ENCODE peak calls at places on chromosomes 16 and 17, in ten cellular contexts. M is neural progenitor cell, U is osteoblast, E is ascending aorta, B is sigmoid colon, C is left lung, S is left ventricle myocardium inferior, K is upper lobe of left lung, I is fibroblast of lung, W is cardiac muscle cell. Z is an unnamed sample.

GRCh38 chr17:19464033-19465026 is 53.3 kb downstream of the RNF112 start:
- DNase-seq in M (no peak), U (no peak), E (no peak), B (peak; percentile 83), C (no peak), S (no peak), K (no peak), I (peak; percentile 31), W (no peak), Z (no peak)

GRCh38 chr16:1572664-1573063 is 39.2 kb downstream of the TMEM204 start:
- DNase-seq in M (no peak), U (peak; percentile 67), E (no peak), B (no peak), C (no peak), S (no peak), K (no peak), I (no peak), W (no peak), Z (no peak)

GRCh38 chr17:82752371-82753200 is 721 bp downstream of the TBCD start:
- DNase-seq in M (peak; percentile 53), U (peak; percentile 95), E (no peak), B (peak; percentile 73), C (peak; percentile 85), S (no peak), K (peak; percentile 80), I (peak; percentile 18), W (peak; percentile 52), Z (no peak)

GRCh38 chr16:11475896-11476630 is 110.7 kb downstream of the LITAF start:
- DNase-seq in M (no peak), U (no peak), E (no peak), B (no peak), C (no peak), S (no peak), K (no peak), I (no peak), W (no peak), Z (no peak)

GRCh38 chr16:1575578-1575977 is 36.3 kb downstream of the IFT140 start:
- DNase-seq in M (no peak), U (peak; percentile 22), E (no peak), B (no peak), C (peak; percentile 5), S (no peak), K (no peak), I (no peak), W (no peak), Z (no peak)

GRCh38 chr16:1580256-1580655 is 31.6 kb downstream of the IFT140 start:
- DNase-seq in M (no peak), U (no peak), E (no peak), B (no peak), C (peak; percentile 10), S (no peak), K (no peak), I (no peak), W (no peak), Z (no peak)

GRCh38 chr16:16150117-16150877 is 73.0 kb downstream of the ABCC6 start:
- DNase-seq in M (no peak), U (peak; percentile 85), E (no peak), B (peak; percentile 96), C (no peak), S (peak; percentile 76), K (peak; percentile 84), I (peak; percentile 63), W (no peak), Z (no peak)

GRCh38 chr17:53319947-53320346 is 502.8 kb upstream of the KIF2B start:
- DNase-seq in M (no peak), U (no peak), E (no peak), B (no peak), C (no peak), S (no peak), K (no peak), I (no peak), W (no peak), Z (no peak)

GRCh38 chr16:72876221-72876620 is 171.7 kb downstream of the ZFHX3 start:
- DNase-seq in M (no peak), U (peak; percentile 93), E (no peak), B (peak; percentile 86), C (no peak), S (peak; percentile 75), K (no peak), I (peak; percentile 96), W (no peak), Z (no peak)

GRCh38 chr17:83198366-83199341 is 119.2 kb downstream of the METRNL start:
- DNase-seq in M (no peak), U (peak; percentile 42), E (peak; percentile 7), B (peak; percentile 61), C (peak; percentile 76), S (peak; percentile 13), K (peak; percentile 58), I (no peak), W (no peak), Z (no peak)

GRCh38 chr16:106623-107324 is 28.7 kb downstream of the MPG start:
- DNase-seq in M (peak; percentile 89), U (peak; percentile 92), E (no peak), B (no peak), C (no peak), S (no peak), K (no peak), I (peak; percentile 70), W (peak; percentile 86), Z (peak; percentile 45)

GRCh38 chr16:23901178-23902131 is 65.7 kb downstream of the PRKCB start:
- DNase-seq in M (peak; percentile 33), U (no peak), E (no peak), B (no peak), C (no peak), S (no peak), K (no peak), I (no peak), W (no peak), Z (no peak)

GRCh38 chr16:2664522-2665096 is 17.7 kb upstream of the KCTD5 start:
- DNase-seq in M (no peak), U (no peak), E (no peak), B (no peak), C (no peak), S (no peak), K (no peak), I (no peak), W (no peak), Z (no peak)

GRCh38 chr17:42653179-42654124 is 5.6 kb upstream of the TUBG2 start:
- DNase-seq in M (peak; percentile 59), U (peak; percentile 93), E (no peak), B (peak; percentile 92), C (no peak), S (peak; percentile 72), K (peak; percentile 59), I (peak; percentile 73), W (no peak), Z (no peak)

GRCh38 chr17:17416007-17416399 is 60.8 kb upstream of the MED9 start:
- DNase-seq in M (peak; percentile 47), U (no peak), E (no peak), B (peak; percentile 40), C (no peak), S (no peak), K (no peak), I (peak; percentile 68), W (peak; percentile 19), Z (no peak)

GRCh38 chr16:75282811-75283281 is 31.4 kb upstream of the BCAR1 start:
- DNase-seq in M (no peak), U (peak; percentile 71), E (no peak), B (no peak), C (no peak), S (no peak), K (no peak), I (no peak), W (no peak), Z (no peak)

GRCh38 chr17:40322417-40323315 is 13.7 kb downstream of the RARA start:
- DNase-seq in M (no peak), U (peak; percentile 96), E (peak; percentile 80), B (peak; percentile 87), C (peak; percentile 90), S (peak; percentile 74), K (no peak), I (peak; percentile 74), W (no peak), Z (peak; percentile 76)

GRCh38 chr17:39104046-39104445 is 47.4 kb downstream of the PLXDC1 start:
- DNase-seq in M (no peak), U (peak; percentile 68), E (no peak), B (no peak), C (no peak), S (no peak), K (no peak), I (peak; percentile 65), W (no peak), Z (no peak)

GRCh38 chr17:35170968-35171771 is 23.0 kb downstream of the SLC35G3 start:
- DNase-seq in M (no peak), U (no peak), E (no peak), B (no peak), C (no peak), S (no peak), K (peak; percentile 40), I (no peak), W (no peak), Z (peak; percentile 13)
- TF ChIP-seq CTCF in M (peak; percentile 15), U (peak; percentile 45), E (peak; percentile 30), B (peak; percentile 16), C (no peak), S (peak; percentile 42), K (peak; percentile 47), I (peak; percentile 14), W (no peak), Z (peak; percentile 68)

GRCh38 chr16:67412294-67412693 is 4.0 kb downstream of the ZDHHC1 start:
- DNase-seq in M (no peak), U (peak; percentile 71), E (no peak), B (no peak), C (no peak), S (no peak), K (no peak), I (peak; percentile 33), W (no peak), Z (no peak)
- H3K27me3 ChIP-seq in M (peaks cover 22% of the 10 kb centered on the region), U (no peaks in the 10 kb centered on the region), E (no peaks in the 10 kb centered on the region), B (no peaks in the 10 kb centered on the region), C (peaks cover 19% of the 10 kb centered on the region), S (no peaks in the 10 kb centered on the region), K (no peaks in the 10 kb centered on the region), I (no peaks in the 10 kb centered on the region), W (no peaks in the 10 kb centered on the region), Z (peaks cover 20% of the 10 kb centered on the region)

DNA sequence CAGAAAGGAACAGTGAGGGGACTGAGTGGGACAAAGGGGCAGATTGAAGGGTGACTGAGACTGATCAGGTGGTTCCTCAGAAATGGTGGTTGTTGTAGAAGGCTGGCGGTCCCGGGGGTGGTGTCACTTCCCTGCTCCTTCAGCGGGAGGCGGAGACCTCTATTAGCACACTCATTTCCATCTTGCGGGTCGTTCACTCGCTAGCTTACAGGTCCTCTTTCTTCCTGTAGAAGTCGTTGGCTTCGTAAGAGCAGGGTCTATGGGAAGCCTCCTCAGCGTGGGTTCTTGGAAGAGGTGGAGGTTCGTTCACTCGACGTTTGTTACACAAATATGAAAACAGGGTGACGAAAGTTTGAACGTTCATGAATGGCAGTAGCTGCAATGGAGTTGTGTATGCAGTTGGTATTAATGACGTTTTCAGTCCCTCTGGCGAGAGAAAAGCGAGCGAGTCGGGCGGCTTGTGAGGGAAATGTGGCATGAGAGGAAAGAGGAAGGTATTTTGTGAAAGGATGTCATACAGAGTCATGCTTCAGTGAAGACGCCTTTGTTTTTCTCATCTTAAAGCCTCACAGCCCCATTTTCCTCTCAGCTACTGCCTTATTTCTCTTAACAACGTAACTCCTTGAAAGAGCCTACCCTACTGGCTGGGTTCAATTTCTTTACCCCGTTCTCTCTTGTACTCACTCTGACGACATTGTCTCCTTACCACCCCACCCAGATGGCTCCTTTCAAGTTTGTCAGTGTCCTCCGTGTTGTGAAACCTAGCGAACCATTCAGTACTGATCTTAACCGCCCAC is 667 bp downstream of the EFCAB13 start:
- DNase-seq in M (peak; percentile 48), U (peak; percentile 69), E (no peak), B (peak; percentile 81), C (no peak), S (peak; percentile 65), K (no peak), I (peak; percentile 62), W (peak; percentile 62), Z (peak; percentile 45)
- H3K27ac ChIP-seq in M (no peak overlapping the region), U (peak overlapping the region; percentile 56), E (peak overlapping the region; percentile 93), B (peak overlapping the region; percentile 86), C (peak overlapping the region; percentile 96), S (peak overlapping the region; percentile 96), K (peak overlapping the region; percentile 94), I (peak overlapping the region; percentile 82), W (peak overlapping the region; percentile 68), Z (peak overlapping the region; percentile 51)

GRCh38 chr16:82748026-82748425 is 121.3 kb downstream of the CDH13 start:
- DNase-seq in M (no peak), U (peak; percentile 43), E (peak; percentile 14), B (no peak), C (no peak), S (peak; percentile 51), K (no peak), I (peak; percentile 88), W (no peak), Z (no peak)
- TF ChIP-seq CTCF in M (no peak), U (peak; percentile 48), E (no peak), B (no peak), C (no peak), S (peak; percentile 47), K (no peak), I (peak; percentile 40), W (peak; percentile 50), Z (no peak)